ENCODE peak calls at places on chromosomes 1 and 21, in four cellular contexts. V is HepG2, A is K562, R is H1. T is an unnamed sample.

GRCh38 chr1:227388214-227388613 is 69.9 kb upstream of the CDC42BPA start:
- DNase-seq in V (no peak), A (no peak), R (no peak), T (no peak)

GRCh38 chr21:36615274-36615964 is 83.5 kb upstream of the SIM2 start:
- DNase-seq in V (peak), A (no peak), R (no peak), T (peak)

GRCh38 chr1:186960866-186961265 is 132.1 kb downstream of the PLA2G4A start:
- DNase-seq in V (no peak), A (no peak), R (no peak), T (no peak)

GRCh38 chr1:71994646-71995045 is 287.7 kb downstream of the NEGR1 start:
- DNase-seq in V (no peak), A (no peak), R (no peak), T (no peak)

GRCh38 chr1:228838717-228839500 is 103.6 kb downstream of the RHOU start:
- DNase-seq in V (peak), A (no peak), R (no peak), T (peak)

GRCh38 chr1:19436716-19437476 is 48.4 kb downstream of the CAPZB start:
- DNase-seq in V (peak), A (no peak), R (no peak), T (peak)

GRCh38 chr1:196400478-196401453 is 207.5 kb downstream of the KCNT2 start:
- DNase-seq in V (peak), A (no peak), R (no peak), T (no peak)

GRCh38 chr1:45530632-45531135 is 9.0 kb upstream of the PRDX1 start:
- DNase-seq in V (no peak), A (no peak), R (no peak), T (no peak)

GRCh38 chr1:151806170-151806569 is 951 bp upstream of the LINGO4 start:
- DNase-seq in V (no peak), A (no peak), R (no peak), T (no peak)

GRCh38 chr1:204651843-204652421 is 33.6 kb downstream of the LRRN2 start:
- DNase-seq in V (no peak), A (no peak), R (peak), T (no peak)

GRCh38 chr1:88873737-88874374 is 17.5 kb downstream of the GTF2B start:
- DNase-seq in V (peak), A (no peak), R (no peak), T (no peak)

GRCh38 chr1:88867743-88868521 is 23.4 kb downstream of the GTF2B start:
- DNase-seq in V (no peak), A (no peak), R (no peak), T (no peak)
- TF ChIP-seq EP300 in V (no peak), A (no peak), R (no peak), T (no peak)

GRCh38 chr1:90969241-90969640 is 52.6 kb downstream of the ZNF644 start:
- DNase-seq in V (no peak), A (no peak), R (no peak), T (no peak)

GRCh38 chr1:90970208-90970607 is 51.6 kb downstream of the ZNF644 start:
- DNase-seq in V (no peak), A (no peak), R (no peak), T (no peak)

DNA sequence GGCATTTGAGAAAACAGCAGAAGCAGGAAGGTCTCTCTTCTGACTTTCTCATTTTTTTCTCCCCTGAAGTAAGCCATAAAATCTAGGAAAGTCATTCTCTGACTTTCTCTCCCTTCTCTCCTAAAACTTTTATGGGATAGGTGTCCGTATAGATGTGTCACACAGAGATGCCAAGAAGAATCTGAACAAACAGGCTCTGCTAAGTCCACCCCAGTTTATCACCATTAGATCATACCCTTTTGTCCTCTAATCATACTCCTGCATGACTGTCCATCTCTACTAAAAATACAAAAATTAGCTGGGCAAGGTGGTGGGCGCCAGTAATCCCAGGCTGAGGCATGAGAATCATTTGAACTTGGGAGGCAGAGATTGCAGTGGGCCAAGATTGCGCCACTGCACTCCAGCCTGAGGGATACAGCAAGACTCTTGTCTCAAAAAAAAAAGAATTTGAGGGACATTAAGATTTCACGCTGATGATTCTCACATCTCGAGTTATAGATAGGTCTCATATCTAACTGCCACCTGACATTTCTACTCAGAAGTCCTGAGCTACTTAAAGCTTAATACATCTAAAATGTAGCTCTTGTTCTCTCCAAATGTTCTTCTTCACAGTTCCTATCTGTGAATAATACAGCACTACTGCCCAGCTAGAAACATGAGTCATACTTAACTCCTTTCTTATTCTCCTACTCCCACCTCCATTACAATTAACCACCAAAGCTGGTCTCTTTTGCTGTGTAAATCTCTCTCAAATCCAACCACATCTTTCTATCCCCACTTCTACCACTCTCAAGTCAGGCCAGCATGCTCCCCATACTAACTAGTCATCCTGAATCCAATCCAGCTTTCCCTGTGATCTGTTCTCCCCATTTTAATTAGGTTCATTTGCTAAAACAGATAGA is 47.7 kb downstream of the ZNF644 start:
- DNase-seq in V (no peak), A (no peak), R (peak), T (no peak)
- H3K4me3 ChIP-seq in V (no peak), A (no peak), R (no peak), T (no peak)

GRCh38 chr1:9417695-9418094 is 121.6 kb upstream of the SLC25A33 start:
- DNase-seq in V (no peak), A (no peak), R (no peak), T (no peak)
- TF ChIP-seq RNF2 in V (no peak), A (no peak), R (no peak), T (no peak)

DNA sequence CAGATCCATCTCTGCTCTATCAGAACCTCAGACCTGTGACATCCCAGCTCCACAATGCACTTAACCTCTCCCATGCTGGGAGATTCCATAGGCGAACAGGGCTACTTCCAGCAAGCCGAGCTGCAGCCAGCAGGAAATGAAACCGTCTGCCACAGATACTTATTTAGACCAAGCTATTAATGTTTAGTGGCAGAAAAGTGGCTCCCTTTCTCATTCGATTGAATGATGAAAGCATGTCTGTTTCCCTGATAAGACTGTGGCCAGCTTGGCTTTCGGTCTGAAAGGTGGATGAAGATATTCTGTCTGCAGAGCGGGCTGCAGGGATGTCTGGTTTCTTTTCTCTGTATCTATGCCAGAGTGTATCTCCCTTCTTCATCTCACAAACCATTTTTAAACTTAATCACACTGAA is 146.4 kb downstream of the GREM2 start:
- DNase-seq in V (no peak), A (no peak), R (no peak), T (no peak)
- TF ChIP-seq EP300 in V (no peak), A (no peak), R (no peak), T (no peak)

DNA sequence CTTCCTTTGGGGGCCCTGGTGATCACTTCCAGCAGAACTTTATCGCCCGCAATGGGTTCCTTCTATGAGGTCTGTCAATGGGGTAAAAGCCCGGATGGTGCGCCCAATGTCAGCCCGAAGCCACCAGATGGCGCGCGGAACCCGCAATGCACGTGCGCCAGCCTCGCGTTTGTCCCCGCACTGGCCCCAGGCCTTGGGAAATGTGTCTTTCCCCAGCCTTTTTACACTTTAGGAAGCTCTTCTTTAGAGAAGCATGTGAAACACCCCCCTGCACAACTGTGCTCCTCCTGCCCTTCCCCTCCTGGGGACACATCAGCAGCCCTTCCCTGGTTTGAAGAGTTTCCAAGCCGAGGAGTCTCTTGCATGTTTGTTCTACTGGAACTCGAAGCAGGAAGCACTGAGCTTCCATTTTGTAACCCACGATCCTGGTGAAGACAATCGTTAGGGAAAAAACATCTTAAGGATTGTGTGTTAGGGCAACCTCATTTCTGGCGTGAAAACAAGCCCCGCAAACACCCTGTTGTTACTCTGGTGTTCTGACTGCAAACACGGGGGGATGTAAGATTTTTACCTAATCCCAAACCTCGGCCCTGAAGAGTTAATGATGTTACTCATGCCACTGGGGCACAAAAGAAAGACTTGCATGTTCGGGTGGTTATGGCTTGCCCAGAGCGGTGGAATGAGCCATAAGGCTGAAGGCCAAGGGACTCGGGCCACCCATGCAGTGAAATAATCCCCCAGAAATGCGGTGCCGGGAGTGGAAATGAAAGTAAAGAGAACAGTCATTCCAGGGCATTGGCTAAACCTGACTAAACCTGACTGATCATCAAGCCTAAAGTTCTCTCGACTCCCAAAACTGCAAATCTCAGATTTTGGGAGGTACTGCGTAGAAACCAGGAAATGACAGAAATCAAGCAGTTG is 20.4 kb upstream of the TARBP1 start:
- DNase-seq in V (peak), A (peak), R (no peak), T (peak)
- H3K4me3 ChIP-seq in V (no peak), A (no peak), R (no peak), T (no peak)

GRCh38 chr21:46150073-46150472 is 5.3 kb downstream of the FTCD start:
- DNase-seq in V (no peak), A (no peak), R (no peak), T (no peak)
- TF ChIP-seq RNF2 in V (no peak), A (no peak), R (no peak), T (no peak)

GRCh38 chr1:44016081-44016874 is 15.0 kb downstream of the SLC6A9 start:
- DNase-seq in V (no peak), A (no peak), R (no peak), T (no peak)

GRCh38 chr1:44016875-44017400 is 14.3 kb downstream of the SLC6A9 start:
- DNase-seq in V (no peak), A (no peak), R (no peak), T (no peak)

GRCh38 chr1:44014365-44015104 is 16.7 kb downstream of the SLC6A9 start:
- DNase-seq in V (no peak), A (no peak), R (no peak), T (no peak)

GRCh38 chr1:44013949-44014348 is 17.3 kb downstream of the SLC6A9 start:
- DNase-seq in V (no peak), A (no peak), R (no peak), T (no peak)

GRCh38 chr1:44015206-44015605 is 16.1 kb downstream of the SLC6A9 start:
- DNase-seq in V (no peak), A (no peak), R (no peak), T (no peak)
- TF ChIP-seq EP300 in V (no peak), A (no peak), R (no peak), T (no peak)

GRCh38 chr1:95089888-95090287 is 17.1 kb upstream of the ALG14 start:
- DNase-seq in V (no peak), A (no peak), R (no peak), T (no peak)

GRCh38 chr1:95084317-95085176 is 11.8 kb upstream of the ALG14 start:
- DNase-seq in V (peak), A (peak), R (peak), T (peak)

GRCh38 chr1:95080446-95080845 is 7.7 kb upstream of the ALG14 start:
- DNase-seq in V (no peak), A (no peak), R (no peak), T (no peak)

GRCh38 chr1:95086949-95087533 is 14.3 kb upstream of the ALG14 start:
- DNase-seq in V (peak), A (peak), R (no peak), T (peak)

DNA sequence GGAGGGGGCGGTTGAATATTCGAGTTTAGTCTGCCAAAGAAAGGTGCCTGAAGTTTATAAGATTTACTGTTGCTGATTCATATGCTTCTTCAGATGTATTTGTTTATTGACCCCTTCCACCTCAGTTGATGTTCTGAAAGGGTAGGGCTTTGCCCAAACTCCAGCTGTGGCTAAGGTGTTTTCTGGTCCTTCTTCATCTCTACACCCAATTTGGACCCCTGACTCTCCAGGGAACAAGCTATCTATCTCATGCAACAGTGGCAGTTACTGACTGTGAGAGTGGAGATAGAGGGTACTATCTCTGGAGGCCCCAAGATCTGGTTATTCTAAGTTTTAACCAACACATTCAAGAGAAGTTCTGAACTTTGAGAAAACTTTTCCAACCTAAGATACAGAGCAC is 12.6 kb upstream of the ALG14 start:
- DNase-seq in V (no peak), A (peak), R (no peak), T (no peak)
- H3K4me3 ChIP-seq in V (no peak), A (no peak), R (no peak), T (no peak)